ENCODE peak calls at places on chromosomes 11 and 22, in nine cellular contexts. M, A, E, K, Z, T, W, F and P are unnamed samples.

GRCh38 chr11:14148653-14149273 is 186.2 kb downstream of the SPON1 start:
- DNase-seq in M (peak; percentile 65), A (no peak), E (no peak), K (no peak), Z (no peak), T (no peak), W (no peak), F (peak; percentile 57), P (peak; percentile 20)

GRCh38 chr11:117835576-117835975 is 11.0 kb upstream of the FXYD2 start:
- DNase-seq in M (no peak), A (no peak), E (no peak), K (no peak), Z (no peak), T (no peak), W (no peak), F (no peak), P (no peak)

GRCh38 chr11:28581286-28582242 is 473.4 kb downstream of the METTL15 start:
- DNase-seq in M (no peak), A (no peak), E (no peak), K (no peak), Z (no peak), T (no peak), W (no peak), F (peak; percentile 21), P (no peak)

GRCh38 chr11:36363361-36364272 is 67.5 kb downstream of the PRR5L start:
- DNase-seq in M (no peak), A (no peak), E (no peak), K (no peak), Z (no peak), T (no peak), W (no peak), F (peak; percentile 49), P (no peak)

GRCh38 chr11:45273509-45273908 is 12.6 kb downstream of the SYT13 start:
- DNase-seq in M (no peak), A (no peak), E (no peak), K (no peak), Z (no peak), T (no peak), W (no peak), F (no peak), P (no peak)

GRCh38 chr11:831132-831864 is 1.5 kb upstream of the CD151 start:
- DNase-seq in M (peak; percentile 74), A (no peak), E (no peak), K (no peak), Z (no peak), T (no peak), W (no peak), F (no peak), P (no peak)

GRCh38 chr22:48185656-48186055 is 1423.2 kb downstream of the TBC1D22A start:
- DNase-seq in M (no peak), A (no peak), E (no peak), K (no peak), Z (no peak), T (no peak), W (no peak), F (no peak), P (no peak)

GRCh38 chr11:133951484-133952198 is 5.1 kb downstream of the IGSF9B start:
- DNase-seq in M (peak; percentile 33), A (peak; percentile 67), E (no peak), K (no peak), Z (no peak), T (no peak), W (no peak), F (peak; percentile 10), P (no peak)

GRCh38 chr11:116882386-116882785 is 45.0 kb upstream of the APOA1 start:
- DNase-seq in M (peak; percentile 94), A (no peak), E (no peak), K (no peak), Z (no peak), T (no peak), W (no peak), F (peak; percentile 43), P (peak; percentile 79)

GRCh38 chr11:128696930-128697329 is 3.1 kb downstream of the FLI1 start:
- DNase-seq in M (no peak), A (no peak), E (no peak), K (no peak), Z (no peak), T (no peak), W (no peak), F (no peak), P (no peak)

GRCh38 chr11:94117871-94118270 is 10.8 kb upstream of the PANX1 start:
- DNase-seq in M (peak; percentile 58), A (no peak), E (no peak), K (no peak), Z (no peak), T (no peak), W (no peak), F (peak; percentile 70), P (no peak)

GRCh38 chr11:40514124-40514523 is 945.3 kb downstream of the LRRC4C start:
- DNase-seq in M (peak; percentile 18), A (no peak), E (no peak), K (no peak), Z (no peak), T (no peak), W (no peak), F (peak; percentile 63), P (no peak)

DNA sequence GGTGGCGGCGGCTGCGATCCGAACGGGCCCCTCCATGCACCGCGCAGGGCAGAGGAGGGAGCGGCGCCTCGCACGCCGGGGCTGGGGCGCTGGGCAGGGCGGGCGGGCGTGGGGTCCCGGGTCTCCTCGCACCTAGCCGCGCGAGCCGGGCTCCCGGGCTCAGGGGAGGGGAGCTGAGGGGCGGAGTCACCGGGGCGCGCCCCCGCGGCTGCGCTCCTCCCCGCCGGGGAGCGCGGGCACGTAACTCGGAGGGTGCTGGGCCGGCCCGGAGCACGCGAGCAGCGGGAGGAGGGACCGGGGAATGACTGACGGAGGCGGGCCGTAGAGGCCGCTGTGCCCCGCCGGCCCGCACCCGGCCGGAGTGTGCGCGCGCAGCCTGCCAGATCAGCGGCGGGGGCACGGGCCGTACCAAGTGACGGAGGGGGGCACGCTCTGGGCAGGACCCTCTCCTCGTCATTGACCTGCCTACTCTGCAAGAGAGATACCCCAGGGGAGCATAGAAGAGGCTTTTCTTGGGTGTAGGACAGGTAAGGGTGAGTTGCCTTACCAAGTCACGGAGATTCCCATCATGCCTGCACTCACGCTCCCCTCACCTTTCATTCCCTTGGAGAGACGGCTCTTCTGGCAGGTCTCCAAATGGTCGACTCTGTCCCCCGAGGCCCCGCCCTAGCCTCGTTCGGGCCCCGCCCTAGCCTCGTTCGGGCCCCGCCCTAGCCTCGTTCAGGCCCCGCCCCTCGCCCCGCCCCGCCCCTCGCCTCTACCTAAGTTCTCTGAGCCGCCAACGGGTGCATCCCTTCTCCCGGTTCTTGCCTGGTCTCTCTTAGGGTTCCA is at the start of gene CDON:
- DNase-seq in M (peak; percentile 97), A (peak; percentile 96), E (peak; percentile 93), K (peak; percentile 90), Z (peak; percentile 100), T (peak; percentile 95), W (peak; percentile 84), F (peak; percentile 71), P (peak; percentile 78)
- TF ChIP-seq CTCF in M (no peak), A (no peak), E (peak; percentile 32), K (no peak), Z (no peak), T (no peak), W (peak; percentile 40), F (peak; percentile 2), P (no peak)

GRCh38 chr11:61535998-61536675 is 27.6 kb downstream of the LRRC10B start:
- DNase-seq in M (no peak), A (no peak), E (no peak), K (no peak), Z (no peak), T (no peak), W (no peak), F (no peak), P (no peak)

GRCh38 chr11:61537326-61537725 is 28.8 kb downstream of the LRRC10B start:
- DNase-seq in M (no peak), A (no peak), E (no peak), K (no peak), Z (no peak), T (no peak), W (no peak), F (no peak), P (no peak)

GRCh38 chr11:61538636-61538961 is 30.1 kb downstream of the LRRC10B start:
- DNase-seq in M (no peak), A (no peak), E (no peak), K (no peak), Z (no peak), T (no peak), W (no peak), F (no peak), P (no peak)

GRCh38 chr11:61534901-61535839 is 26.6 kb downstream of the LRRC10B start:
- DNase-seq in M (no peak), A (no peak), E (no peak), K (no peak), Z (no peak), T (no peak), W (no peak), F (no peak), P (no peak)

DNA sequence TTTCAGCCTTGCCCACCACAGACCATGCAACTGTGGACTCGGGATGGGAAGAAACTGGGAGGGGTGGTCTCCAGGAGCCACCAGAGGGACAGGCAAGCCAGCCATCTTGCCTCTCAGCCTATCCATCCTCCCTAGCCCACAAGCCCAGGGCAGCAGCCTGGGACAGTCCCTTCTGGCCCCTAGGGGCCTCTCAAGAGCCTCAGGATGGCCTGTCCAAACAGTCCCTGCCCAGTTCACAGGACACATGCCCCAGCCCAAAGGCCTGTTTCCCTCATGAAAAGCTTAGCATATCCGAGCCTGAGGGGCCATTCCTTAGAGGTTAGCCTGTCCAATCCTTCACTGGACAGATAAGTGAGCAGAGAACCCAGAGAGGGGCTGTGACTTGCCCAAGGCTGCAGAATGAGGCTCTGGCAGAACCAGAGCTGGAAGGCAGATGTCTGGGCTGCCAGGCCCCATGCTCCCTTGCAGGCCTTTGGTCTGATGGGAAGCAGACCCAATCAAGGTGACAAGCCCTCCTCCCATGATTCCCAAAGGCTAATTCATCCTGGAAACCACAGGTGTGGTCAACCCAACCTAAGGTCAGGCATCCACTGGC is 28.2 kb downstream of the LRRC10B start:
- DNase-seq in M (no peak), A (no peak), E (no peak), K (no peak), Z (no peak), T (no peak), W (no peak), F (no peak), P (no peak)
- TF ChIP-seq CTCF in M (no peak), A (no peak), E (no peak), K (no peak), Z (no peak), T (no peak), W (no peak), F (no peak), P (no peak)

DNA sequence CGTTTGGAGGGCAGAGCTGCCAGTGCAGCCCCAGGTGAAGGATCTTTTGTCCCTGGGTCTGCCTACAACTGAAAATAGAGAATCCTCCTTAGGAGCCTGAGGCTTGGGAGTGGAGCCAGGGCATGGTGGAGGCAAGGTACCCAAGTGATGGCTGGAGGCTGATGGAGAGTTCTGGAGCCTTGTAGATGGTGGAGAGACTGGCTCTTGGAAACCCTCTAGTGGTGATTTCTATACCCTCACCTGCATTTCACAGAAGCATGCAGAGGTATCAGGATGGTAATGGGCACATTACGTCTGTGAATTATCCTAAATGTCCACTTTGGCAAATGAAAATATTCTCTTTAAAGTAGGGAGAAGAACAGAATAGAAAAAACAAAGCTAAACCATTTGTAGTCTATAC is 44.4 kb downstream of the INSC start:
- DNase-seq in M (peak; percentile 76), A (no peak), E (no peak), K (no peak), Z (peak; percentile 40), T (peak; percentile 23), W (no peak), F (peak; percentile 56), P (no peak)
- TF ChIP-seq CTCF in M (peak; percentile 60), A (peak; percentile 45), E (peak; percentile 37), K (peak; percentile 63), Z (peak; percentile 33), T (no peak), W (no peak), F (peak; percentile 75), P (peak; percentile 66)

GRCh38 chr11:2467695-2468055 is 22.9 kb downstream of the KCNQ1 start:
- DNase-seq in M (no peak), A (no peak), E (peak; percentile 79), K (no peak), Z (no peak), T (no peak), W (no peak), F (no peak), P (no peak)
- TF ChIP-seq CTCF in M (no peak), A (no peak), E (no peak), K (no peak), Z (no peak), T (no peak), W (no peak), F (no peak), P (no peak)